ENCODE peak calls at places on chromosome 20, in nine cellular contexts. K is body of pancreas; Y is A549; Q is aorta; T is tibial artery; N is cardiac muscle cell; R is heart right ventricle; J is gastrocnemius medialis; O is CD4-positive, alpha-beta T cell. P is an unnamed sample.

GRCh38 chr20:8481636-8482035 is 349.6 kb downstream of the PLCB1 start:
- DNase-seq in K (no peak), Y (no peak), Q (no peak), T (no peak), N (peak; percentile 32), R (no peak), J (no peak), O (no peak), P (no peak)

GRCh38 chr20:50308513-50309279 is 118.1 kb downstream of the CEBPB start:
- DNase-seq in K (peak; percentile 59), Y (peak; percentile 98), Q (peak; percentile 96), T (peak; percentile 96), N (peak; percentile 99), R (peak; percentile 89), J (peak; percentile 87), O (no peak), P (no peak)

GRCh38 chr20:44552950-44553908 is 29.1 kb upstream of the PKIG start:
- DNase-seq in K (no peak), Y (peak; percentile 46), Q (no peak), T (no peak), N (peak; percentile 67), R (no peak), J (no peak), O (no peak), P (no peak)

GRCh38 chr20:12928755-12929401 is 79.9 kb upstream of the SPTLC3 start:
- DNase-seq in K (no peak), Y (peak; percentile 28), Q (no peak), T (no peak), N (peak; percentile 73), R (no peak), J (no peak), O (no peak), P (no peak)

GRCh38 chr20:48631114-48632016 is 196.4 kb downstream of the PREX1 start:
- DNase-seq in K (no peak), Y (no peak), Q (no peak), T (no peak), N (peak; percentile 36), R (no peak), J (no peak), O (no peak), P (no peak)

GRCh38 chr20:1943267-1944002 is 48.2 kb downstream of the SIRPA start:
- DNase-seq in K (peak; percentile 5), Y (no peak), Q (no peak), T (peak; percentile 89), N (no peak), R (no peak), J (peak; percentile 78), O (no peak), P (no peak)

GRCh38 chr20:37893566-37894241 is 9.2 kb upstream of the VSTM2L start:
- DNase-seq in K (no peak), Y (no peak), Q (no peak), T (no peak), N (no peak), R (no peak), J (no peak), O (no peak), P (no peak)

GRCh38 chr20:57665589-57665971 is 44.2 kb downstream of the PMEPA1 start:
- DNase-seq in K (no peak), Y (no peak), Q (peak; percentile 45), T (no peak), N (no peak), R (no peak), J (no peak), O (no peak), P (no peak)

GRCh38 chr20:16475225-16475624 is 98.0 kb downstream of the KIF16B start:
- DNase-seq in K (no peak), Y (peak; percentile 54), Q (no peak), T (no peak), N (peak; percentile 58), R (no peak), J (peak; percentile 38), O (no peak), P (no peak)

GRCh38 chr20:16472045-16472872 is 101.0 kb downstream of the KIF16B start:
- DNase-seq in K (no peak), Y (no peak), Q (no peak), T (no peak), N (peak; percentile 75), R (no peak), J (no peak), O (no peak), P (no peak)

GRCh38 chr20:16474342-16474741 is 98.9 kb downstream of the KIF16B start:
- DNase-seq in K (no peak), Y (no peak), Q (no peak), T (no peak), N (no peak), R (no peak), J (no peak), O (no peak), P (no peak)

GRCh38 chr20:16469395-16469905 is 103.8 kb downstream of the KIF16B start:
- DNase-seq in K (no peak), Y (no peak), Q (no peak), T (no peak), N (no peak), R (no peak), J (no peak), O (no peak), P (no peak)
- H3K9me3 ChIP-seq in K (no peaks in the 10 kb centered on the region), Y (no peaks in the 10 kb centered on the region), Q (no peaks in the 10 kb centered on the region), T (no peaks in the 10 kb centered on the region), N (no peaks in the 10 kb centered on the region), R (no peaks in the 10 kb centered on the region), J (no peaks in the 10 kb centered on the region), O (no peaks in the 10 kb centered on the region), P (no peaks in the 10 kb centered on the region)

GRCh38 chr20:60035-60918 is 27.2 kb upstream of the DEFB125 start:
- DNase-seq in K (no peak), Y (peak; percentile 35), Q (no peak), T (no peak), N (no peak), R (no peak), J (no peak), O (no peak), P (no peak)

GRCh38 chr20:62487-62886 is 25.0 kb upstream of the DEFB125 start:
- DNase-seq in K (no peak), Y (no peak), Q (no peak), T (no peak), N (no peak), R (no peak), J (no peak), O (no peak), P (no peak)

GRCh38 chr20:61757-62156 is 25.7 kb upstream of the DEFB125 start:
- DNase-seq in K (no peak), Y (peak; percentile 39), Q (no peak), T (no peak), N (no peak), R (no peak), J (no peak), O (no peak), P (no peak)

GRCh38 chr20:64026-64603 is 23.4 kb upstream of the DEFB125 start:
- DNase-seq in K (no peak), Y (no peak), Q (no peak), T (no peak), N (no peak), R (no peak), J (no peak), O (no peak), P (no peak)

DNA sequence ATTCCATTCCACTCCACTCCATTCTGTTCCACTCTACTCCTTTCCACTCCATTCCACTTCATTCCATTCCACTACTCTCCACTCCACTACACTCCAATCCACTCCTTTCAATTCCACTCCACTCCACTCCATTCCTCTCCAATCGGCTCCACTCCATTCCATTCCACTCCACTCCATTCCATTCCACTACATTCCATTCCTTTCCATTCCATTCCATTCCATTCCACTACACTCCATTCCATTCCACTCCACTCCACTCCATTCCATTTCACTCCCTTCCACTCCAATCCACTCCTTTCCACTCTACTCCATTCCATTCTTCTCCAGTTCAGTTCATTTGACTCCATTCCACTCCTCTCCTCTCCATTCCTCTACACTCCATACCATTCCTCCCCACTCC is 26.2 kb upstream of the DEFB125 start:
- DNase-seq in K (no peak), Y (no peak), Q (no peak), T (no peak), N (no peak), R (no peak), J (no peak), O (no peak), P (no peak)
- H3K9me3 ChIP-seq in K (no peaks in the 10 kb centered on the region), Y (peaks cover 26% of the 10 kb centered on the region), Q (peaks cover 4% of the 10 kb centered on the region), T (no peaks in the 10 kb centered on the region), N (no peaks in the 10 kb centered on the region), R (no peaks in the 10 kb centered on the region), J (no peaks in the 10 kb centered on the region), O (peaks cover 12% of the 10 kb centered on the region), P (no peaks in the 10 kb centered on the region)

GRCh38 chr20:59668926-59669325 is 64.6 kb downstream of the PHACTR3 start:
- DNase-seq in K (no peak), Y (no peak), Q (no peak), T (no peak), N (no peak), R (no peak), J (no peak), O (no peak), P (no peak)

GRCh38 chr20:59669451-59669850 is 65.1 kb downstream of the PHACTR3 start:
- DNase-seq in K (no peak), Y (no peak), Q (no peak), T (no peak), N (no peak), R (no peak), J (no peak), O (no peak), P (no peak)

GRCh38 chr20:59672576-59672975 is 68.2 kb downstream of the PHACTR3 start:
- DNase-seq in K (no peak), Y (no peak), Q (no peak), T (no peak), N (no peak), R (no peak), J (no peak), O (no peak), P (no peak)

GRCh38 chr20:59671661-59672471 is 67.5 kb downstream of the PHACTR3 start:
- DNase-seq in K (no peak), Y (no peak), Q (no peak), T (no peak), N (no peak), R (no peak), J (no peak), O (no peak), P (no peak)

GRCh38 chr20:59670786-59671492 is 66.6 kb downstream of the PHACTR3 start:
- DNase-seq in K (no peak), Y (no peak), Q (no peak), T (no peak), N (no peak), R (no peak), J (no peak), O (no peak), P (no peak)
- H3K9me3 ChIP-seq in K (no peaks in the 10 kb centered on the region), Y (no peaks in the 10 kb centered on the region), Q (no peaks in the 10 kb centered on the region), T (no peaks in the 10 kb centered on the region), N (no peaks in the 10 kb centered on the region), R (no peaks in the 10 kb centered on the region), J (no peaks in the 10 kb centered on the region), O (no peaks in the 10 kb centered on the region), P (no peaks in the 10 kb centered on the region)

GRCh38 chr20:63080811-63081210 is 74.0 kb upstream of the BHLHE23 start:
- DNase-seq in K (no peak), Y (no peak), Q (no peak), T (no peak), N (no peak), R (no peak), J (no peak), O (no peak), P (no peak)
- H3K9me3 ChIP-seq in K (no peaks in the 10 kb centered on the region), Y (peaks cover 27% of the 10 kb centered on the region), Q (peaks cover 7% of the 10 kb centered on the region), T (peaks cover 38% of the 10 kb centered on the region), N (no peaks in the 10 kb centered on the region), R (peaks cover 5% of the 10 kb centered on the region), J (peaks cover 8% of the 10 kb centered on the region), O (peaks cover 36% of the 10 kb centered on the region), P (peaks cover 4% of the 10 kb centered on the region)

GRCh38 chr20:21515300-21516179 is 1.7 kb upstream of the NKX2-2 start:
- DNase-seq in K (no peak), Y (no peak), Q (no peak), T (no peak), N (no peak), R (no peak), J (no peak), O (no peak), P (no peak)
- H3K9me3 ChIP-seq in K (no peaks in the 10 kb centered on the region), Y (no peaks in the 10 kb centered on the region), Q (no peaks in the 10 kb centered on the region), T (no peaks in the 10 kb centered on the region), N (no peaks in the 10 kb centered on the region), R (no peaks in the 10 kb centered on the region), J (no peaks in the 10 kb centered on the region), O (no peaks in the 10 kb centered on the region), P (no peaks in the 10 kb centered on the region)

P was measured in CD8-positive, alpha-beta T cell.